ENCODE peak calls at places on chromosomes 11 and 22, in ten cellular contexts. One of them, this sample, is unnamed.

GRCh38 chr11:12430912-12431311 is 53.5 kb downstream of the PARVA start:
- DNase-seq in fibroblast of lung: peak
- DNase-seq in SK-N-SH: no peak
- DNase-seq in mammary epithelial cell: peak
- DNase-seq in IMR-90: peak
- DNase-seq in PC-3: peak
- DNase-seq in astrocyte: peak
- DNase-seq in colonic mucosa: peak
- DNase-seq in neural progenitor cell: no peak
- DNase-seq in DND-41: no peak
- DNase-seq in this sample: no peak

GRCh38 chr22:43637267-43637666 is 174.8 kb downstream of the EFCAB6 start:
- DNase-seq in IMR-90: no peak
- DNase-seq in PC-3: no peak
- DNase-seq in neural progenitor cell: no peak
- DNase-seq in fibroblast of lung: no peak
- DNase-seq in SK-N-SH: no peak
- DNase-seq in colonic mucosa: no peak
- DNase-seq in mammary epithelial cell: no peak
- DNase-seq in DND-41: no peak
- DNase-seq in astrocyte: no peak
- DNase-seq in this sample: no peak

GRCh38 chr11:61195016-61195695 is 8.2 kb upstream of the PGA3 start:
- DNase-seq in DND-41: no peak
- DNase-seq in PC-3: no peak
- DNase-seq in IMR-90: no peak
- DNase-seq in colonic mucosa: no peak
- DNase-seq in mammary epithelial cell: no peak
- DNase-seq in astrocyte: no peak
- DNase-seq in neural progenitor cell: no peak
- DNase-seq in fibroblast of lung: no peak
- DNase-seq in SK-N-SH: no peak
- DNase-seq in this sample: no peak

GRCh38 chr11:93468286-93468685 is 74.9 kb downstream of the SMCO4 start:
- DNase-seq in neural progenitor cell: no peak
- DNase-seq in SK-N-SH: no peak
- DNase-seq in colonic mucosa: no peak
- DNase-seq in IMR-90: no peak
- DNase-seq in fibroblast of lung: no peak
- DNase-seq in astrocyte: no peak
- DNase-seq in PC-3: no peak
- DNase-seq in mammary epithelial cell: no peak
- DNase-seq in DND-41: no peak
- DNase-seq in this sample: no peak

GRCh38 chr11:81870815-81871214 is 862.8 kb downstream of the FAM181B start:
- DNase-seq in fibroblast of lung: no peak
- DNase-seq in DND-41: no peak
- DNase-seq in colonic mucosa: no peak
- DNase-seq in SK-N-SH: no peak
- DNase-seq in neural progenitor cell: no peak
- DNase-seq in IMR-90: no peak
- DNase-seq in astrocyte: no peak
- DNase-seq in mammary epithelial cell: peak
- DNase-seq in PC-3: no peak
- DNase-seq in this sample: no peak

GRCh38 chr11:25734592-25735211 is 597.2 kb upstream of the ANO3 start:
- DNase-seq in DND-41: no peak
- DNase-seq in SK-N-SH: peak
- DNase-seq in astrocyte: peak
- DNase-seq in PC-3: peak
- DNase-seq in mammary epithelial cell: peak
- DNase-seq in neural progenitor cell: peak
- DNase-seq in IMR-90: peak
- DNase-seq in fibroblast of lung: peak
- DNase-seq in colonic mucosa: no peak
- DNase-seq in this sample: no peak

GRCh38 chr11:65505434-65506315 is 6.8 kb downstream of the MALAT1 start:
- DNase-seq in IMR-90: peak
- DNase-seq in fibroblast of lung: peak
- DNase-seq in PC-3: no peak
- DNase-seq in SK-N-SH: no peak
- DNase-seq in colonic mucosa: peak
- DNase-seq in astrocyte: peak
- DNase-seq in DND-41: no peak
- DNase-seq in neural progenitor cell: no peak
- DNase-seq in mammary epithelial cell: no peak
- DNase-seq in this sample: peak

GRCh38 chr22:39556970-39557811 is 13.4 kb upstream of the CACNA1I start:
- DNase-seq in SK-N-SH: peak
- DNase-seq in neural progenitor cell: peak
- DNase-seq in IMR-90: peak
- DNase-seq in DND-41: no peak
- DNase-seq in astrocyte: no peak
- DNase-seq in PC-3: no peak
- DNase-seq in fibroblast of lung: peak
- DNase-seq in mammary epithelial cell: no peak
- DNase-seq in colonic mucosa: no peak
- DNase-seq in this sample: peak

GRCh38 chr11:19742595-19743292 is 30.1 kb downstream of the NAV2 start:
- DNase-seq in colonic mucosa: peak
- DNase-seq in neural progenitor cell: peak
- DNase-seq in fibroblast of lung: peak
- DNase-seq in mammary epithelial cell: peak
- DNase-seq in astrocyte: peak
- DNase-seq in SK-N-SH: peak
- DNase-seq in DND-41: peak
- DNase-seq in PC-3: peak
- DNase-seq in IMR-90: peak
- DNase-seq in this sample: peak

DNA sequence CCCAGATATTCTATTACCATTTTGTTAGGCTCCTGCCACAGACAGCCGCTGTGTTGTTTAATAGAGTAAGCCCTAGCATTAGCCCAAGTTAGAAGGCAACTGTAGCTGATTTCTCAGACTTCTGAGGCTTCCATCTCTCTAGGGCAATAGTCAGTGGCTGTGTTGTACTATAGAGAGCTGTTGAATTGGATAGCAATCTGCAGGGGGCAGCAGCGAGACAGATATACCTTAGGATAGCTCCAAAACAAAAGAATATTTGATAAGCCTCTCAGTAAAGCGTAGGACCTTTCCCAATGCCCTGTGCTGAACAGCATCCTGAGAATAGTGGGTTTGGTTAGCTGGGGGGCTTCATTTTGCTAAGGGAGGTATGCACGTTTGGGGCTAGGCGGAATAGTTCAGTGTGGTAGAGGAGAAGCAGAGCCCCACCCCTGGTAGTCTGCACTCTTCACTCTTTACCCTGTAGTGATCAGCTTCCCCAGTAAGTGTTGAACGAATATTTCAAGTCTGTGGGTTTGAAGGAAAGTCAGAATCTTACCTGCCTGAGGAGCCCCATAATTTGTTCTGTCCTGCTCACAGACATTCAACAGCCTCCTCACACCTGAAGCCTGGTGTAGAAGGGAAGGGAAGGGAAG is 515.1 kb downstream of the INSC start:
- DNase-seq in astrocyte: no peak
- DNase-seq in DND-41: no peak
- DNase-seq in fibroblast of lung: no peak
- DNase-seq in SK-N-SH: no peak
- DNase-seq in PC-3: no peak
- DNase-seq in neural progenitor cell: peak
- DNase-seq in mammary epithelial cell: peak
- DNase-seq in colonic mucosa: peak
- DNase-seq in IMR-90: no peak
- DNase-seq in this sample: peak
- TF ChIP-seq CTCF in astrocyte: no peak
- TF ChIP-seq CTCF in DND-41: peak
- TF ChIP-seq CTCF in fibroblast of lung: peak
- TF ChIP-seq CTCF in SK-N-SH: no peak
- TF ChIP-seq CTCF in PC-3: peak
- TF ChIP-seq CTCF in neural progenitor cell: peak
- TF ChIP-seq CTCF in mammary epithelial cell: peak
- TF ChIP-seq CTCF in colonic mucosa: peak
- TF ChIP-seq CTCF in IMR-90: peak
- TF ChIP-seq CTCF in this sample: peak

GRCh38 chr22:31211862-31212730 is at the start of gene LIMK2:
- DNase-seq in DND-41: peak
- DNase-seq in mammary epithelial cell: peak
- DNase-seq in colonic mucosa: peak
- DNase-seq in SK-N-SH: peak
- DNase-seq in astrocyte: peak
- DNase-seq in PC-3: peak
- DNase-seq in IMR-90: peak
- DNase-seq in fibroblast of lung: peak
- DNase-seq in neural progenitor cell: peak
- DNase-seq in this sample: peak

GRCh38 chr22:31212783-31213626 is 907 bp downstream of the LIMK2 start:
- DNase-seq in SK-N-SH: peak
- DNase-seq in PC-3: no peak
- DNase-seq in fibroblast of lung: no peak
- DNase-seq in IMR-90: no peak
- DNase-seq in colonic mucosa: peak
- DNase-seq in neural progenitor cell: peak
- DNase-seq in DND-41: peak
- DNase-seq in mammary epithelial cell: no peak
- DNase-seq in astrocyte: no peak
- DNase-seq in this sample: peak

GRCh38 chr22:31215018-31215535 is 3.0 kb downstream of the LIMK2 start:
- DNase-seq in IMR-90: no peak
- DNase-seq in astrocyte: no peak
- DNase-seq in fibroblast of lung: no peak
- DNase-seq in DND-41: no peak
- DNase-seq in mammary epithelial cell: no peak
- DNase-seq in PC-3: no peak
- DNase-seq in SK-N-SH: no peak
- DNase-seq in colonic mucosa: peak
- DNase-seq in neural progenitor cell: no peak
- DNase-seq in this sample: no peak

GRCh38 chr22:31210830-31211503 is 1.1 kb upstream of the LIMK2 start:
- DNase-seq in DND-41: no peak
- DNase-seq in SK-N-SH: no peak
- DNase-seq in fibroblast of lung: no peak
- DNase-seq in astrocyte: no peak
- DNase-seq in PC-3: no peak
- DNase-seq in neural progenitor cell: no peak
- DNase-seq in colonic mucosa: no peak
- DNase-seq in mammary epithelial cell: no peak
- DNase-seq in IMR-90: no peak
- DNase-seq in this sample: no peak

GRCh38 chr22:31211504-31211861 is 615 bp upstream of the LIMK2 start:
- DNase-seq in PC-3: no peak
- DNase-seq in mammary epithelial cell: no peak
- DNase-seq in neural progenitor cell: no peak
- DNase-seq in astrocyte: no peak
- DNase-seq in fibroblast of lung: no peak
- DNase-seq in colonic mucosa: no peak
- DNase-seq in SK-N-SH: no peak
- DNase-seq in IMR-90: no peak
- DNase-seq in DND-41: no peak
- DNase-seq in this sample: no peak
- H3K9ac ChIP-seq in PC-3: no peak
- H3K9ac ChIP-seq in mammary epithelial cell: no peak
- H3K9ac ChIP-seq in neural progenitor cell: no peak
- H3K9ac ChIP-seq in astrocyte: peak
- H3K9ac ChIP-seq in fibroblast of lung: no peak
- H3K9ac ChIP-seq in colonic mucosa: peak
- H3K9ac ChIP-seq in SK-N-SH: peak
- H3K9ac ChIP-seq in IMR-90: no peak
- H3K9ac ChIP-seq in DND-41: peak
- H3K9ac ChIP-seq in this sample: no peak

GRCh38 chr11:2691991-2692841 is 7.6 kb downstream of the KCNQ1OT1 start:
- DNase-seq in DND-41: peak
- DNase-seq in colonic mucosa: no peak
- DNase-seq in neural progenitor cell: peak
- DNase-seq in SK-N-SH: no peak
- DNase-seq in mammary epithelial cell: no peak
- DNase-seq in fibroblast of lung: no peak
- DNase-seq in astrocyte: no peak
- DNase-seq in IMR-90: no peak
- DNase-seq in PC-3: peak
- DNase-seq in this sample: peak
- TF ChIP-seq CTCF in DND-41: peak
- TF ChIP-seq CTCF in colonic mucosa: no peak
- TF ChIP-seq CTCF in neural progenitor cell: peak
- TF ChIP-seq CTCF in SK-N-SH: peak
- TF ChIP-seq CTCF in mammary epithelial cell: peak
- TF ChIP-seq CTCF in fibroblast of lung: peak
- TF ChIP-seq CTCF in astrocyte: no peak
- TF ChIP-seq CTCF in IMR-90: peak
- TF ChIP-seq CTCF in PC-3: peak
- TF ChIP-seq CTCF in this sample: peak

GRCh38 chr11:121964591-121964990 is 151.4 kb downstream of the BLID start:
- DNase-seq in SK-N-SH: no peak
- DNase-seq in astrocyte: peak
- DNase-seq in mammary epithelial cell: no peak
- DNase-seq in fibroblast of lung: peak
- DNase-seq in PC-3: peak
- DNase-seq in IMR-90: peak
- DNase-seq in DND-41: peak
- DNase-seq in colonic mucosa: no peak
- DNase-seq in neural progenitor cell: no peak
- DNase-seq in this sample: no peak

GRCh38 chr11:121967131-121967689 is 148.8 kb downstream of the BLID start:
- DNase-seq in DND-41: no peak
- DNase-seq in SK-N-SH: no peak
- DNase-seq in IMR-90: no peak
- DNase-seq in PC-3: no peak
- DNase-seq in mammary epithelial cell: no peak
- DNase-seq in fibroblast of lung: no peak
- DNase-seq in neural progenitor cell: peak
- DNase-seq in colonic mucosa: no peak
- DNase-seq in astrocyte: no peak
- DNase-seq in this sample: no peak

GRCh38 chr11:121961228-121961860 is 154.7 kb downstream of the BLID start:
- DNase-seq in mammary epithelial cell: no peak
- DNase-seq in DND-41: no peak
- DNase-seq in IMR-90: peak
- DNase-seq in PC-3: no peak
- DNase-seq in astrocyte: no peak
- DNase-seq in fibroblast of lung: peak
- DNase-seq in colonic mucosa: no peak
- DNase-seq in SK-N-SH: no peak
- DNase-seq in neural progenitor cell: no peak
- DNase-seq in this sample: no peak

GRCh38 chr11:121968638-121969037 is 147.4 kb downstream of the BLID start:
- DNase-seq in DND-41: no peak
- DNase-seq in neural progenitor cell: no peak
- DNase-seq in fibroblast of lung: no peak
- DNase-seq in mammary epithelial cell: no peak
- DNase-seq in IMR-90: no peak
- DNase-seq in PC-3: no peak
- DNase-seq in astrocyte: no peak
- DNase-seq in SK-N-SH: no peak
- DNase-seq in colonic mucosa: no peak
- DNase-seq in this sample: no peak

DNA sequence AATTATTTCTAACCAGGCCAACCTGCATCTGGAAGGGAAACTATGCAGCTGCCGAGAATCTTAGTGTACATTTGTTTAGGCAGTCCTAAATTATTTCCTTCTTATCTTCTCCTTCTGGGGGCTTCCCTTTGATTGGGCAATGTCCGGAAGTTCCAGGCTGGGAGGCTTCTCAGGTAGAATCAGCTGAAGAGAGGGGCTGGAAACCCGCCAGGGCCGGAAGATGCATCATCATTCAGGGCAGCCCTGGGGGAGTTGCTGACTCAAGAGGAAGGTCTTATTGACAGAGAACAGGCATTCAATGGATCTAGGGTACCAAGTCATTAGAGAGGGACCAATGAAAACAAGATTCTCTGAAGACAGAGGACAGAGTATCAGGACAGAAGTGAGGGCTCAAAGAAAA is 150.7 kb downstream of the BLID start:
- DNase-seq in PC-3: peak
- DNase-seq in colonic mucosa: no peak
- DNase-seq in astrocyte: peak
- DNase-seq in DND-41: no peak
- DNase-seq in mammary epithelial cell: peak
- DNase-seq in neural progenitor cell: no peak
- DNase-seq in IMR-90: peak
- DNase-seq in SK-N-SH: no peak
- DNase-seq in fibroblast of lung: peak
- DNase-seq in this sample: no peak
- H3K9ac ChIP-seq in PC-3: no peak
- H3K9ac ChIP-seq in colonic mucosa: no peak
- H3K9ac ChIP-seq in astrocyte: no peak
- H3K9ac ChIP-seq in DND-41: no peak
- H3K9ac ChIP-seq in mammary epithelial cell: no peak
- H3K9ac ChIP-seq in neural progenitor cell: no peak
- H3K9ac ChIP-seq in IMR-90: no peak
- H3K9ac ChIP-seq in SK-N-SH: no peak
- H3K9ac ChIP-seq in fibroblast of lung: no peak
- H3K9ac ChIP-seq in this sample: no peak